ENCODE peak calls at places on chromosomes 12 and 14, in seven cellular contexts. One of them, this sample, is unnamed.

GRCh38 chr12:53530056-53530455 is 22.8 kb upstream of the NPFF start:
- DNase-seq in RPMI7951: no peak
- DNase-seq in stimulated activated CD4-positive, alpha-beta T cell treated with anti-CD3 and anti-CD28 coated beads, Interleukin-4, amount 100 ng/mL, for 4 hours: no peak
- DNase-seq in CD8-positive, alpha-beta T cell: no peak
- DNase-seq in NCI-H2227 treated with DMSO at 0.1 percent for 48 hours: no peak
- DNase-seq in hypothalamus: no peak
- DNase-seq in HFF-Myc: no peak
- DNase-seq in this sample: no peak

GRCh38 chr12:52577316-52577715 is 3.7 kb upstream of the KRT74 start:
- DNase-seq in RPMI7951: no peak
- DNase-seq in stimulated activated CD4-positive, alpha-beta T cell treated with anti-CD3 and anti-CD28 coated beads, Interleukin-4, amount 100 ng/mL, for 4 hours: no peak
- DNase-seq in CD8-positive, alpha-beta T cell: no peak
- DNase-seq in NCI-H2227 treated with DMSO at 0.1 percent for 48 hours: no peak
- DNase-seq in hypothalamus: no peak
- DNase-seq in HFF-Myc: no peak
- DNase-seq in this sample: no peak

GRCh38 chr12:40224439-40225291 is at the start of gene LRRK2:
- DNase-seq in RPMI7951: peak
- DNase-seq in stimulated activated CD4-positive, alpha-beta T cell treated with anti-CD3 and anti-CD28 coated beads, Interleukin-4, amount 100 ng/mL, for 4 hours: peak
- DNase-seq in CD8-positive, alpha-beta T cell: peak
- DNase-seq in NCI-H2227 treated with DMSO at 0.1 percent for 48 hours: no peak
- DNase-seq in hypothalamus: peak
- DNase-seq in HFF-Myc: no peak
- DNase-seq in this sample: peak

GRCh38 chr12:30286345-30286926 is 409.2 kb downstream of the IPO8 start:
- DNase-seq in RPMI7951: peak
- DNase-seq in stimulated activated CD4-positive, alpha-beta T cell treated with anti-CD3 and anti-CD28 coated beads, Interleukin-4, amount 100 ng/mL, for 4 hours: no peak
- DNase-seq in CD8-positive, alpha-beta T cell: no peak
- DNase-seq in NCI-H2227 treated with DMSO at 0.1 percent for 48 hours: no peak
- DNase-seq in hypothalamus: no peak
- DNase-seq in HFF-Myc: peak
- DNase-seq in this sample: no peak

GRCh38 chr12:8077207-8077606 is 4.9 kb upstream of the NECAP1 start:
- DNase-seq in RPMI7951: peak
- DNase-seq in stimulated activated CD4-positive, alpha-beta T cell treated with anti-CD3 and anti-CD28 coated beads, Interleukin-4, amount 100 ng/mL, for 4 hours: no peak
- DNase-seq in CD8-positive, alpha-beta T cell: no peak
- DNase-seq in NCI-H2227 treated with DMSO at 0.1 percent for 48 hours: no peak
- DNase-seq in hypothalamus: no peak
- DNase-seq in HFF-Myc: peak
- DNase-seq in this sample: peak

GRCh38 chr14:101774814-101775213 is 13.3 kb downstream of the PPP2R5C start:
- DNase-seq in RPMI7951: no peak
- DNase-seq in stimulated activated CD4-positive, alpha-beta T cell treated with anti-CD3 and anti-CD28 coated beads, Interleukin-4, amount 100 ng/mL, for 4 hours: no peak
- DNase-seq in CD8-positive, alpha-beta T cell: no peak
- DNase-seq in NCI-H2227 treated with DMSO at 0.1 percent for 48 hours: no peak
- DNase-seq in hypothalamus: no peak
- DNase-seq in HFF-Myc: no peak
- DNase-seq in this sample: no peak

GRCh38 chr12:55676707-55677106 is 31.0 kb downstream of the ITGA7 start:
- DNase-seq in RPMI7951: no peak
- DNase-seq in stimulated activated CD4-positive, alpha-beta T cell treated with anti-CD3 and anti-CD28 coated beads, Interleukin-4, amount 100 ng/mL, for 4 hours: no peak
- DNase-seq in CD8-positive, alpha-beta T cell: no peak
- DNase-seq in NCI-H2227 treated with DMSO at 0.1 percent for 48 hours: no peak
- DNase-seq in hypothalamus: no peak
- DNase-seq in HFF-Myc: no peak
- DNase-seq in this sample: no peak

GRCh38 chr14:64279719-64280668 is 14.2 kb downstream of the ESR2 start:
- DNase-seq in RPMI7951: peak
- DNase-seq in stimulated activated CD4-positive, alpha-beta T cell treated with anti-CD3 and anti-CD28 coated beads, Interleukin-4, amount 100 ng/mL, for 4 hours: no peak
- DNase-seq in CD8-positive, alpha-beta T cell: no peak
- DNase-seq in NCI-H2227 treated with DMSO at 0.1 percent for 48 hours: no peak
- DNase-seq in hypothalamus: no peak
- DNase-seq in HFF-Myc: no peak
- DNase-seq in this sample: no peak

This sample was measured in AG09309.